ENCODE peak calls at places on chromosomes 4 and X, in ten cellular contexts. One of them, this sample, is unnamed. For H3K4me1, the result is how much of the 10 kb centered on the place peaks cover.

GRCh38 chr4:80255374-80256095 is 10.9 kb upstream of the FGF5 start:
- DNase-seq in naive thymus-derived CD4-positive, alpha-beta T cell: no peak
- DNase-seq in heart right ventricle: no peak
- DNase-seq in CD4-positive, alpha-beta memory T cell: no peak
- DNase-seq in transverse colon: no peak
- DNase-seq in kidney: no peak
- DNase-seq in thyroid gland: no peak
- DNase-seq in upper lobe of right lung: no peak
- DNase-seq in ovary: no peak
- DNase-seq in esophagus muscularis mucosa: no peak
- DNase-seq in this sample: no peak

GRCh38 chrX:51571821-51572220 is 46.9 kb downstream of the CENPVL3 start:
- DNase-seq in naive thymus-derived CD4-positive, alpha-beta T cell: no peak
- DNase-seq in heart right ventricle: no peak
- DNase-seq in CD4-positive, alpha-beta memory T cell: no peak
- DNase-seq in transverse colon: no peak
- DNase-seq in kidney: no peak
- DNase-seq in thyroid gland: no peak
- DNase-seq in upper lobe of right lung: no peak
- DNase-seq in ovary: no peak
- DNase-seq in esophagus muscularis mucosa: no peak
- DNase-seq in this sample: no peak

GRCh38 chrX:154486052-154486395 is 391 bp downstream of the UBL4A start:
- DNase-seq in naive thymus-derived CD4-positive, alpha-beta T cell: peak
- DNase-seq in heart right ventricle: peak
- DNase-seq in CD4-positive, alpha-beta memory T cell: peak
- DNase-seq in transverse colon: peak
- DNase-seq in kidney: peak
- DNase-seq in thyroid gland: peak
- DNase-seq in upper lobe of right lung: peak
- DNase-seq in ovary: peak
- DNase-seq in esophagus muscularis mucosa: no peak
- DNase-seq in this sample: peak

GRCh38 chr4:55503164-55503563 is 43.5 kb downstream of the CLOCK start:
- DNase-seq in naive thymus-derived CD4-positive, alpha-beta T cell: no peak
- DNase-seq in heart right ventricle: no peak
- DNase-seq in CD4-positive, alpha-beta memory T cell: no peak
- DNase-seq in transverse colon: no peak
- DNase-seq in kidney: no peak
- DNase-seq in thyroid gland: no peak
- DNase-seq in upper lobe of right lung: no peak
- DNase-seq in ovary: no peak
- DNase-seq in esophagus muscularis mucosa: no peak
- DNase-seq in this sample: no peak

GRCh38 chr4:6380746-6381411 is 91.5 kb downstream of the PPP2R2C start:
- DNase-seq in naive thymus-derived CD4-positive, alpha-beta T cell: no peak
- DNase-seq in heart right ventricle: no peak
- DNase-seq in CD4-positive, alpha-beta memory T cell: no peak
- DNase-seq in transverse colon: no peak
- DNase-seq in kidney: peak
- DNase-seq in thyroid gland: no peak
- DNase-seq in upper lobe of right lung: no peak
- DNase-seq in ovary: no peak
- DNase-seq in esophagus muscularis mucosa: no peak
- DNase-seq in this sample: no peak

GRCh38 chr4:80263541-80264351 is 2.7 kb upstream of the FGF5 start:
- DNase-seq in naive thymus-derived CD4-positive, alpha-beta T cell: no peak
- DNase-seq in heart right ventricle: no peak
- DNase-seq in CD4-positive, alpha-beta memory T cell: no peak
- DNase-seq in transverse colon: no peak
- DNase-seq in kidney: no peak
- DNase-seq in thyroid gland: no peak
- DNase-seq in upper lobe of right lung: no peak
- DNase-seq in ovary: no peak
- DNase-seq in esophagus muscularis mucosa: no peak
- DNase-seq in this sample: no peak

GRCh38 chr4:21452931-21453330 is 495.6 kb downstream of the KCNIP4 start:
- DNase-seq in naive thymus-derived CD4-positive, alpha-beta T cell: no peak
- DNase-seq in heart right ventricle: no peak
- DNase-seq in CD4-positive, alpha-beta memory T cell: no peak
- DNase-seq in transverse colon: no peak
- DNase-seq in kidney: no peak
- DNase-seq in thyroid gland: no peak
- DNase-seq in upper lobe of right lung: no peak
- DNase-seq in ovary: no peak
- DNase-seq in esophagus muscularis mucosa: no peak
- DNase-seq in this sample: no peak

GRCh38 chr4:74230902-74231499 is 73.1 kb downstream of the MTHFD2L start:
- DNase-seq in naive thymus-derived CD4-positive, alpha-beta T cell: no peak
- DNase-seq in heart right ventricle: no peak
- DNase-seq in CD4-positive, alpha-beta memory T cell: no peak
- DNase-seq in transverse colon: peak
- DNase-seq in kidney: no peak
- DNase-seq in thyroid gland: no peak
- DNase-seq in upper lobe of right lung: no peak
- DNase-seq in ovary: no peak
- DNase-seq in esophagus muscularis mucosa: no peak
- DNase-seq in this sample: no peak

GRCh38 chr4:145182212-145182611 is 1.8 kb upstream of the OTUD4 start:
- DNase-seq in naive thymus-derived CD4-positive, alpha-beta T cell: no peak
- DNase-seq in heart right ventricle: no peak
- DNase-seq in CD4-positive, alpha-beta memory T cell: no peak
- DNase-seq in transverse colon: no peak
- DNase-seq in kidney: no peak
- DNase-seq in thyroid gland: no peak
- DNase-seq in upper lobe of right lung: no peak
- DNase-seq in ovary: no peak
- DNase-seq in esophagus muscularis mucosa: no peak
- DNase-seq in this sample: no peak

GRCh38 chrX:77085372-77085771 is 361.8 kb upstream of the FGF16 start:
- DNase-seq in naive thymus-derived CD4-positive, alpha-beta T cell: no peak
- DNase-seq in heart right ventricle: no peak
- DNase-seq in CD4-positive, alpha-beta memory T cell: no peak
- DNase-seq in transverse colon: no peak
- DNase-seq in kidney: no peak
- DNase-seq in thyroid gland: no peak
- DNase-seq in upper lobe of right lung: no peak
- DNase-seq in ovary: no peak
- DNase-seq in esophagus muscularis mucosa: no peak
- DNase-seq in this sample: no peak

GRCh38 chr4:74665346-74665745 is 129.0 kb downstream of the BTC start:
- DNase-seq in naive thymus-derived CD4-positive, alpha-beta T cell: no peak
- DNase-seq in heart right ventricle: no peak
- DNase-seq in CD4-positive, alpha-beta memory T cell: no peak
- DNase-seq in transverse colon: no peak
- DNase-seq in kidney: no peak
- DNase-seq in thyroid gland: no peak
- DNase-seq in upper lobe of right lung: no peak
- DNase-seq in ovary: no peak
- DNase-seq in esophagus muscularis mucosa: no peak
- DNase-seq in this sample: no peak

GRCh38 chr4:97016186-97016945 is 1126.9 kb downstream of the STPG2 start:
- DNase-seq in naive thymus-derived CD4-positive, alpha-beta T cell: no peak
- DNase-seq in heart right ventricle: no peak
- DNase-seq in CD4-positive, alpha-beta memory T cell: no peak
- DNase-seq in transverse colon: no peak
- DNase-seq in kidney: no peak
- DNase-seq in thyroid gland: no peak
- DNase-seq in upper lobe of right lung: no peak
- DNase-seq in ovary: no peak
- DNase-seq in esophagus muscularis mucosa: no peak
- DNase-seq in this sample: no peak

DNA sequence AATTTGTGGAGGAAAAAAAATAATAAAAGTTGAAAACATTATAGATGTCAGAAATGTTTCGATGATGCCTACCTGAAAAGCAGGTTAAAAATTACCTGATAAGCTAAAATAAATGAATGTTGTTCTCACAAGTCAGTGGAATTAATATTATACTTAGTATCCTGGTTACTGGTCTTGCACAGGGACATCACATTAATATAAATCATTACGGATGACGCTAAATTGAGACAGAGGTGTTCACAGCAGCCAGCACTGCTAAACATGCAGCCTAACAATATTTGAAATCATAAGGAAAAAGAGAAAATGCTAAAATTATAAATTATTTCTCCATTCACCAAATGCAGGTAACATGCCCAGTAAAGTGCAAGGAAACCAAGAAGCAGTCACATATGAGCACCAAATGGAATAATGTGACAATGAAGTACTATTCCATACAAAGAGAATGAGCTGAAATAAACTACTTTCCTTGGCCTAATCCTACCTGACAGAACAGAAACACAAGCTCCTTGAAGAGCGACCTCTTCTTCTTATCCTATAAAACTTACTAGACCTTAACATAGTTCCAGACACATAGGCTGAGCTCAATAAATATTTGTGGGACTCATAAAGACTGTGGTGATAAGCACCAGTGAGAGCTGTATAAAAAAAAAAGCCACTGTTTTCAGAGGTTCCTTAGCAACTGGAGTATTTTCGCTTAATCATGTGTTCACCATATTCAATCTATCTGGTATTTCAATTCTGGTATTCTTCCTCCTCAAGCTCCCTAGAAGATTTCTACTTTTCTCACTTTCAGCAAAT is 1129.8 kb downstream of the STPG2 start:
- DNase-seq in naive thymus-derived CD4-positive, alpha-beta T cell: no peak
- DNase-seq in heart right ventricle: no peak
- DNase-seq in CD4-positive, alpha-beta memory T cell: no peak
- DNase-seq in transverse colon: no peak
- DNase-seq in kidney: no peak
- DNase-seq in thyroid gland: no peak
- DNase-seq in upper lobe of right lung: no peak
- DNase-seq in ovary: no peak
- DNase-seq in esophagus muscularis mucosa: no peak
- DNase-seq in this sample: no peak
- H3K27ac ChIP-seq in naive thymus-derived CD4-positive, alpha-beta T cell: no peak
- H3K27ac ChIP-seq in heart right ventricle: no peak
- H3K27ac ChIP-seq in CD4-positive, alpha-beta memory T cell: no peak
- H3K27ac ChIP-seq in transverse colon: no peak
- H3K27ac ChIP-seq in kidney: no peak
- H3K27ac ChIP-seq in thyroid gland: no peak
- H3K27ac ChIP-seq in upper lobe of right lung: no peak
- H3K27ac ChIP-seq in ovary: no peak
- H3K27ac ChIP-seq in esophagus muscularis mucosa: no peak
- H3K27ac ChIP-seq in this sample: no peak

GRCh38 chr4:87024181-87024580 is 89.4 kb downstream of the AFF1 start:
- DNase-seq in naive thymus-derived CD4-positive, alpha-beta T cell: no peak
- DNase-seq in heart right ventricle: no peak
- DNase-seq in CD4-positive, alpha-beta memory T cell: no peak
- DNase-seq in transverse colon: no peak
- DNase-seq in kidney: no peak
- DNase-seq in thyroid gland: no peak
- DNase-seq in upper lobe of right lung: no peak
- DNase-seq in ovary: no peak
- DNase-seq in esophagus muscularis mucosa: no peak
- DNase-seq in this sample: no peak

GRCh38 chr4:87019898-87020297 is 85.1 kb downstream of the AFF1 start:
- DNase-seq in naive thymus-derived CD4-positive, alpha-beta T cell: no peak
- DNase-seq in heart right ventricle: no peak
- DNase-seq in CD4-positive, alpha-beta memory T cell: no peak
- DNase-seq in transverse colon: no peak
- DNase-seq in kidney: no peak
- DNase-seq in thyroid gland: no peak
- DNase-seq in upper lobe of right lung: no peak
- DNase-seq in ovary: no peak
- DNase-seq in esophagus muscularis mucosa: no peak
- DNase-seq in this sample: no peak

GRCh38 chr4:87017580-87018061 is 82.8 kb downstream of the AFF1 start:
- DNase-seq in naive thymus-derived CD4-positive, alpha-beta T cell: peak
- DNase-seq in heart right ventricle: no peak
- DNase-seq in CD4-positive, alpha-beta memory T cell: no peak
- DNase-seq in transverse colon: no peak
- DNase-seq in kidney: no peak
- DNase-seq in thyroid gland: no peak
- DNase-seq in upper lobe of right lung: no peak
- DNase-seq in ovary: no peak
- DNase-seq in esophagus muscularis mucosa: no peak
- DNase-seq in this sample: no peak

GRCh38 chr4:87018751-87019150 is 83.9 kb downstream of the AFF1 start:
- DNase-seq in naive thymus-derived CD4-positive, alpha-beta T cell: no peak
- DNase-seq in heart right ventricle: no peak
- DNase-seq in CD4-positive, alpha-beta memory T cell: no peak
- DNase-seq in transverse colon: no peak
- DNase-seq in kidney: no peak
- DNase-seq in thyroid gland: no peak
- DNase-seq in upper lobe of right lung: no peak
- DNase-seq in ovary: no peak
- DNase-seq in esophagus muscularis mucosa: no peak
- DNase-seq in this sample: no peak

GRCh38 chr4:87019243-87019817 is 84.5 kb downstream of the AFF1 start:
- DNase-seq in naive thymus-derived CD4-positive, alpha-beta T cell: no peak
- DNase-seq in heart right ventricle: no peak
- DNase-seq in CD4-positive, alpha-beta memory T cell: no peak
- DNase-seq in transverse colon: no peak
- DNase-seq in kidney: no peak
- DNase-seq in thyroid gland: no peak
- DNase-seq in upper lobe of right lung: no peak
- DNase-seq in ovary: no peak
- DNase-seq in esophagus muscularis mucosa: no peak
- DNase-seq in this sample: no peak
- H3K4me1 ChIP-seq in naive thymus-derived CD4-positive, alpha-beta T cell: under half
- H3K4me1 ChIP-seq in heart right ventricle: half or more
- H3K4me1 ChIP-seq in CD4-positive, alpha-beta memory T cell: half or more
- H3K4me1 ChIP-seq in transverse colon: under half
- H3K4me1 ChIP-seq in kidney: under half
- H3K4me1 ChIP-seq in thyroid gland: half or more
- H3K4me1 ChIP-seq in upper lobe of right lung: half or more
- H3K4me1 ChIP-seq in ovary: under half
- H3K4me1 ChIP-seq in esophagus muscularis mucosa: half or more
- H3K4me1 ChIP-seq in this sample: under half

DNA sequence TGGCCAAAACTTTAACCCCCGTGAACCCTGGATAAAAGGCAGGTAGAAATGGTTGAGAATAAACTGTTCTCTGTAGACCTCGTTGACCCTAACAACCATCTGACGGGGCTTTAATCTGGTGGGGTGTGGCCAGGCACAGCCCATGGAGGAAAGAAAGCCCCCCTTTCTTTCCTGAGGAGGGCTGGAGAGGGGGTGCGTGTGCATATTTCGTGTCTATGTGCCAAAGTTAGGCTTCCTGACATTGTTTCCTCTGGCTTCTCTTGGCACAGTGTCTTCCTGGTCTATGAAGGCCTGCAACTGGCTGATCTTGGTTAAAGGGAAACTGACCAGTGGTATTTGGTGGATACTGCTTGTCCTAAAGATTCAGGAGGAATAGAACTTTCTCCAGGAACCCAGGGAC is 97.1 kb downstream of the MGST2 start:
- DNase-seq in naive thymus-derived CD4-positive, alpha-beta T cell: no peak
- DNase-seq in heart right ventricle: no peak
- DNase-seq in CD4-positive, alpha-beta memory T cell: no peak
- DNase-seq in transverse colon: no peak
- DNase-seq in kidney: no peak
- DNase-seq in thyroid gland: no peak
- DNase-seq in upper lobe of right lung: no peak
- DNase-seq in ovary: no peak
- DNase-seq in esophagus muscularis mucosa: no peak
- DNase-seq in this sample: no peak
- H3K27ac ChIP-seq in naive thymus-derived CD4-positive, alpha-beta T cell: no peak
- H3K27ac ChIP-seq in heart right ventricle: peak
- H3K27ac ChIP-seq in CD4-positive, alpha-beta memory T cell: no peak
- H3K27ac ChIP-seq in transverse colon: peak
- H3K27ac ChIP-seq in kidney: peak
- H3K27ac ChIP-seq in thyroid gland: peak
- H3K27ac ChIP-seq in upper lobe of right lung: peak
- H3K27ac ChIP-seq in ovary: no peak
- H3K27ac ChIP-seq in esophagus muscularis mucosa: no peak
- H3K27ac ChIP-seq in this sample: no peak

GRCh38 chr4:147815741-147816140 is 83.9 kb downstream of the ARHGAP10 start:
- DNase-seq in naive thymus-derived CD4-positive, alpha-beta T cell: no peak
- DNase-seq in heart right ventricle: no peak
- DNase-seq in CD4-positive, alpha-beta memory T cell: no peak
- DNase-seq in transverse colon: no peak
- DNase-seq in kidney: no peak
- DNase-seq in thyroid gland: no peak
- DNase-seq in upper lobe of right lung: no peak
- DNase-seq in ovary: no peak
- DNase-seq in esophagus muscularis mucosa: no peak
- DNase-seq in this sample: no peak
- H3K4me1 ChIP-seq in naive thymus-derived CD4-positive, alpha-beta T cell: under half
- H3K4me1 ChIP-seq in heart right ventricle: half or more
- H3K4me1 ChIP-seq in CD4-positive, alpha-beta memory T cell: under half
- H3K4me1 ChIP-seq in transverse colon: under half
- H3K4me1 ChIP-seq in kidney: under half
- H3K4me1 ChIP-seq in thyroid gland: under half
- H3K4me1 ChIP-seq in upper lobe of right lung: under half
- H3K4me1 ChIP-seq in ovary: under half
- H3K4me1 ChIP-seq in esophagus muscularis mucosa: half or more
- H3K4me1 ChIP-seq in this sample: under half

This sample was measured in CD8-positive, alpha-beta T cell.